ENCODE peak calls at places on chromosome 15, in seven cellular contexts. One of them, this sample, is unnamed.

GRCh38 chr15:74783072-74783807 is 1.4 kb downstream of the CSK start:
- DNase-seq in NCI-H748 treated with DMSO at 0.1 percent for 48 hours: no peak
- DNase-seq in left kidney: no peak
- DNase-seq in RWPE2: peak
- DNase-seq in AML-193: peak
- DNase-seq in HT1080: peak
- DNase-seq in mucosa of descending colon: peak
- DNase-seq in this sample: no peak

GRCh38 chr15:51243774-51244173 is 94.6 kb downstream of the CYP19A1 start:
- DNase-seq in NCI-H748 treated with DMSO at 0.1 percent for 48 hours: no peak
- DNase-seq in RWPE2: no peak
- DNase-seq in HT1080: peak
- DNase-seq in AML-193: no peak
- DNase-seq in mucosa of descending colon: no peak
- DNase-seq in left kidney: no peak
- DNase-seq in this sample: no peak

GRCh38 chr15:92140802-92141201 is 252.9 kb upstream of the ST8SIA2 start:
- DNase-seq in left kidney: no peak
- DNase-seq in RWPE2: no peak
- DNase-seq in AML-193: no peak
- DNase-seq in HT1080: peak
- DNase-seq in NCI-H748 treated with DMSO at 0.1 percent for 48 hours: no peak
- DNase-seq in mucosa of descending colon: no peak
- DNase-seq in this sample: no peak

GRCh38 chr15:57476533-57476975 is 100.2 kb downstream of the CGNL1 start:
- DNase-seq in RWPE2: no peak
- DNase-seq in left kidney: peak
- DNase-seq in AML-193: no peak
- DNase-seq in HT1080: peak
- DNase-seq in mucosa of descending colon: no peak
- DNase-seq in NCI-H748 treated with DMSO at 0.1 percent for 48 hours: no peak
- DNase-seq in this sample: peak

GRCh38 chr15:74251187-74251811 is 15.2 kb downstream of the CCDC33 start:
- DNase-seq in HT1080: no peak
- DNase-seq in mucosa of descending colon: no peak
- DNase-seq in RWPE2: no peak
- DNase-seq in AML-193: no peak
- DNase-seq in left kidney: no peak
- DNase-seq in NCI-H748 treated with DMSO at 0.1 percent for 48 hours: no peak
- DNase-seq in this sample: no peak

GRCh38 chr15:22895465-22896190 is 57.2 kb downstream of the NIPA2 start:
- DNase-seq in mucosa of descending colon: peak
- DNase-seq in AML-193: no peak
- DNase-seq in HT1080: peak
- DNase-seq in RWPE2: peak
- DNase-seq in NCI-H748 treated with DMSO at 0.1 percent for 48 hours: no peak
- DNase-seq in left kidney: no peak
- DNase-seq in this sample: no peak

GRCh38 chr15:52247032-52247431 is 48.6 kb downstream of the MYO5C start:
- DNase-seq in HT1080: peak
- DNase-seq in AML-193: peak
- DNase-seq in NCI-H748 treated with DMSO at 0.1 percent for 48 hours: no peak
- DNase-seq in RWPE2: no peak
- DNase-seq in mucosa of descending colon: no peak
- DNase-seq in left kidney: no peak
- DNase-seq in this sample: peak

GRCh38 chr15:89749951-89750559 is 994 bp downstream of the MESP1 start:
- DNase-seq in left kidney: peak
- DNase-seq in mucosa of descending colon: peak
- DNase-seq in HT1080: no peak
- DNase-seq in RWPE2: no peak
- DNase-seq in AML-193: no peak
- DNase-seq in NCI-H748 treated with DMSO at 0.1 percent for 48 hours: peak
- DNase-seq in this sample: no peak

GRCh38 chr15:29401644-29402043 is 132.0 kb upstream of the NSMCE3 start:
- DNase-seq in mucosa of descending colon: no peak
- DNase-seq in left kidney: peak
- DNase-seq in NCI-H748 treated with DMSO at 0.1 percent for 48 hours: no peak
- DNase-seq in HT1080: no peak
- DNase-seq in AML-193: no peak
- DNase-seq in RWPE2: no peak
- DNase-seq in this sample: no peak

GRCh38 chr15:62094398-62094797 is 27.6 kb downstream of the C2CD4A start:
- DNase-seq in AML-193: no peak
- DNase-seq in mucosa of descending colon: no peak
- DNase-seq in RWPE2: no peak
- DNase-seq in HT1080: no peak
- DNase-seq in NCI-H748 treated with DMSO at 0.1 percent for 48 hours: no peak
- DNase-seq in left kidney: peak
- DNase-seq in this sample: no peak

GRCh38 chr15:51879555-51879954 is 50.1 kb downstream of the TMOD3 start:
- DNase-seq in RWPE2: no peak
- DNase-seq in AML-193: no peak
- DNase-seq in NCI-H748 treated with DMSO at 0.1 percent for 48 hours: no peak
- DNase-seq in mucosa of descending colon: no peak
- DNase-seq in HT1080: peak
- DNase-seq in left kidney: no peak
- DNase-seq in this sample: peak